ENCODE peak calls at places on chromosomes 3 and 15, in five cellular contexts. I is cardiac fibroblast, N is AG04450, C is astrocyte of the cerebellum, U is sigmoid colon. S is an unnamed sample.

GRCh38 chr3:81045976-81046375 is 715.5 kb downstream of the GBE1 start:
- DNase-seq in I (no peak), U (no peak), C (no peak), N (no peak), S (no peak)

GRCh38 chr3:187491371-187491770 is 123.2 kb downstream of the RTP4 start:
- DNase-seq in N (no peak), C (peak; percentile 5), I (no peak), U (no peak), S (no peak)

GRCh38 chr3:57956119-57956832 is 51.9 kb upstream of the FLNB start:
- DNase-seq in C (no peak), U (no peak), I (peak; percentile 80), N (peak; percentile 76), S (peak; percentile 96)

GRCh38 chr3:94862703-94863102 is 799.8 kb downstream of the NSUN3 start:
- DNase-seq in I (peak; percentile 13), C (peak; percentile 1), U (no peak), N (no peak), S (no peak)

GRCh38 chr3:10357095-10357494 is 36.2 kb upstream of the SEC13 start:
- DNase-seq in C (no peak), U (no peak), N (no peak), I (no peak), S (no peak)

GRCh38 chr3:8438507-8439079 is 63.0 kb upstream of the LMCD1 start:
- DNase-seq in I (no peak), C (no peak), N (no peak), U (no peak), S (no peak)

GRCh38 chr3:189834462-189834861 is 203.3 kb downstream of the TP63 start:
- DNase-seq in I (no peak), C (no peak), U (no peak), N (no peak), S (no peak)

GRCh38 chr3:100706365-100706764 is 2.9 kb upstream of the TFG start:
- DNase-seq in I (peak; percentile 33), N (no peak), C (no peak), U (no peak), S (no peak)

GRCh38 chr15:70795311-70795665 is 31.9 kb upstream of the UACA start:
- DNase-seq in U (no peak), N (peak; percentile 87), I (peak; percentile 88), C (peak; percentile 87), S (peak; percentile 84)

GRCh38 chr3:134462236-134463059 is 23.3 kb downstream of the ANAPC13 start:
- DNase-seq in U (no peak), N (peak; percentile 61), C (no peak), I (peak; percentile 79), S (peak; percentile 86)

GRCh38 chr3:184391266-184391665 is 11.4 kb downstream of the CHRD start:
- DNase-seq in N (no peak), C (no peak), U (no peak), I (no peak), S (no peak)

GRCh38 chr3:177597325-177598109 is 400.2 kb upstream of the TBL1XR1 start:
- DNase-seq in U (peak; percentile 84), N (no peak), I (peak; percentile 94), C (peak; percentile 97), S (peak; percentile 79)

GRCh38 chr3:148727242-148727641 is 29.5 kb downstream of the AGTR1 start:
- DNase-seq in I (peak; percentile 8), U (no peak), N (no peak), C (no peak), S (no peak)

GRCh38 chr15:66701422-66702034 is 508 bp upstream of the SMAD6 start:
- DNase-seq in I (no peak), U (peak; percentile 73), C (no peak), N (no peak), S (no peak)

GRCh38 chr3:27171113-27171512 is 198.1 kb downstream of the NEK10 start:
- DNase-seq in C (no peak), N (no peak), I (no peak), U (no peak), S (no peak)

GRCh38 chr15:47548189-47548588 is 169.1 kb upstream of the SEMA6D start:
- DNase-seq in U (no peak), N (no peak), I (no peak), C (no peak), S (no peak)

GRCh38 chr15:48565560-48566482 is 79.7 kb downstream of the FBN1 start:
- DNase-seq in I (peak; percentile 96), C (peak; percentile 66), U (no peak), N (no peak), S (peak; percentile 53)

GRCh38 chr15:43828061-43828657 is 1.4 kb downstream of the WDR76 start:
- DNase-seq in N (no peak), C (no peak), U (no peak), I (peak; percentile 10), S (no peak)
- H3K4me3 ChIP-seq in N (peak overlapping the region; percentile 75), C (peak overlapping the region; percentile 7), U (no peak overlapping the region), I (peak overlapping the region; percentile 72), S (no peak overlapping the region)

GRCh38 chr15:62477929-62478328 is 312.8 kb upstream of the C2CD4B start:
- DNase-seq in U (no peak), N (no peak), C (no peak), I (no peak), S (no peak)

GRCh38 chr15:62486041-62486440 is 321.0 kb upstream of the C2CD4B start:
- DNase-seq in C (peak; percentile 57), U (no peak), I (peak; percentile 46), N (no peak), S (peak; percentile 20)

GRCh38 chr15:62485170-62485720 is 320.2 kb upstream of the C2CD4B start:
- DNase-seq in C (no peak), I (no peak), U (no peak), N (no peak), S (no peak)

GRCh38 chr15:62483817-62484216 is 318.7 kb upstream of the C2CD4B start:
- DNase-seq in I (peak; percentile 70), U (no peak), C (no peak), N (no peak), S (no peak)

DNA sequence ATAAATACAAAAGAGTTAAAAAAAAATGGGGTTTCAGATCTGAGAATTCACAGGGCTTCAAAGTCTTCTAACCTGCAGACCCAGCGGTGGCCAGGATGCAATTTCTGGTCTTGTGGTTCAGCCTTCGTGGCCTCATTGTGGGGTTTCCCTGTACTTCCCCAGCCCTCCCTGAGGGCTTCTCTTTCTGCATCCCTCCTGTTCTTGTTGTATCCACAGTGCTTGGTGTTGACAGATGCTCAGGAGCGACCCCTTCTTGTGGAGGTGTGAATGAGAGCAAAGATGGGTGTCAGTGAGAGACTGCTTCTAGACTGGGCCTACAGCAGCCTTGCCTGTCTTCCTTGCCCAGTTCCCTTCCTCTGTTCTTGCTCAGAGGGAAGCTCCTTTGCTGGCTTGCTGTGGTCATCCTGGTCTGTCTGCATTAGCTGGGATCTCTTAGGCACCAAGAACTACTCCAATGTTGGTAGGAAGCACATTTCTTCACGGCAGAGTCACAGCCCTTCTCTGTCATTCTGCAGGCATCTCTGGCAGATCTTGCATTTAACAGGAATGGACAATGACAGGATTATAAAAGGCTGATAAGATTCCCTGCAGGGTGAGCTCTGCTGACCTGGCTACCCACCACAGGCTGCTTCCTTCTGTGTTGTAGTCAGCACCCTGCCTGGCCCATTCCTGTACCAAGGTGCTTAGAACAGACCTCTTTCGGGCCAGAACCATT is 317.8 kb upstream of the C2CD4B start:
- DNase-seq in U (no peak), I (peak; percentile 40), N (no peak), C (no peak), S (peak; percentile 11)
- TF ChIP-seq CTCF in U (no peak), I (peak; percentile 33), N (peak; percentile 37), C (peak; percentile 37), S (peak; percentile 52)

DNA sequence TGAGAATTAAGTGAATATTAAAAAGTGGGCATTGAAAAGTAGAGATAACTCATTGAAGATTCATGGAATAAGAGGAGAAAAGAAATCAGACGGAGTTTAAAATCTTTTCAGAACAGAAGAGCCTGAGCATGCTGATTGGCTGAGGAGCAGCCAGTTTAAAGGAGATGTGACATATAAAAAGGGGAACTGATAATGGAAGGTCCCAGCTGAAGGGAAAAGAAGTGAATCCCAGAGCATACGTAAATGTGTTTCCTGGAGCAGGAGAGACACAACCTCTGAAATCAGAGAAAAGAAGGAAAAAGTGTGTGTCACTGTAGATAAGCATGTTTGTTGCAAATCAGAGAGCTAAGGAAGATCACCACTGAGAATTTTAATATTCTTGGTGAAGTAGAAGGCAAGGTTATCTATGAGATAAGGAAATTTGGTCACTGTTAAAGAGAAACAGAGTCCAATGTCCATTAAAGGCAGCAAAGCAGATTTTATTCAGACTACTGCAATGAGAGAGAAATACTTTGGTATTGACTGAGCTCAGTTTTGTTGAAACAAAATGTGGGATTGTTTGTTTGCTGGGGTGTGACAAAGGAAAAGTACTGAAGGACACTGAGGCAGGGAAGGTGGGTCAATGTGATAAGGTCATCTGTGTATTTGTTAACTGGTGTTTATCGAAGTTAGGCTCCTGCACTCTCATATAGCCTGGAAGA is 84.6 kb upstream of the WDR72 start:
- DNase-seq in N (no peak), I (no peak), U (no peak), C (no peak), S (no peak)
- H3K4me3 ChIP-seq in N (no peak overlapping the region), I (no peak overlapping the region), U (no peak overlapping the region), C (no peak overlapping the region), S (no peak overlapping the region)

DNA sequence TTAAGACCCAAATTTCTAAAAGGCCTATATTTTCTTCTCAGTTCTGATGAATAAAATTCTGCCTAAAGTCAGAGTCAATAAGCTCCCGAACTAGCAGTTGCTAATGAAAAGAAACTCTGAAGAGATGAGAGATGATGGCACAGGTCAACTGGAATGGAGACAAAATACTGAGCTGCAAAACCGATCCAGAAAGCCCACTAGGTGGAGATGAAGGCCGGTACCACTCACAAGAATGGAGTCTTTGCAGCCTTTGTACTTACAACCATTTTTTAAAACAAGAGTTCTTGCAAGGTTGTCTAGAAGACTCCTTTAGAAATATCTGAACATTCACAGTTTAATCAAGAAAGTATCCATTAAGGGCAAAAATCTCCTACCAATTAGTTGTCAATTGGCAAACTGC is 119.9 kb upstream of the TJP1 start:
- DNase-seq in U (no peak), N (no peak), C (no peak), I (peak; percentile 33), S (no peak)
- TF ChIP-seq CTCF in U (no peak), N (peak; percentile 43), C (peak; percentile 52), I (peak; percentile 30), S (peak; percentile 32)

DNA sequence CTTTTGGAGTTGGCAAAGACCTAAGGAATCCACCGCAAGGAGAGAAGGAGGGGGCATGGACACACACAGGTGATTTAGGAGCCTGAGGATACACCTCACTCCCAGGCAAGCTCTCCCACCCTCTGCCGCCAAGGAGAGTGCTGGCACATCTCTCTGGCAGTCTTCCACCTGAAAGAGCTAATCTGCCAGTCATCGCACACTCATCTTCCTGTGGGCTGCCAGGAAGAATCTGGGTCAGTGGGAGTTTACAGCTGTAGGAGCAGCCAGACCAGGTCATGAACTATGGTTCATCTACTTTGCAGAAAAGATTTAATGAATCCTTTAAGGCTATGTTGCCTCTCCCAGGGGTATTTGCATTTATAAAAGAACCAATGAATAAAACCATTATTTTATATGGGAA is 170.6 kb upstream of the TSC22D2 start:
- DNase-seq in U (peak; percentile 72), I (peak; percentile 48), C (no peak), N (no peak), S (no peak)
- H3K4me3 ChIP-seq in U (no peak overlapping the region), I (no peak overlapping the region), C (no peak overlapping the region), N (no peak overlapping the region), S (no peak overlapping the region)